ENCODE peak calls at places on chromosomes 1 and 21, in eight cellular contexts. J, X, G, N, W, T, V and R are unnamed samples.

GRCh38 chr1:186188736-186189135 is 186.3 kb downstream of the TPR start:
- DNase-seq in J (no peak), X (no peak), G (peak; percentile 52), N (no peak), W (no peak), T (no peak), V (peak; percentile 62), R (no peak)

GRCh38 chr1:27436204-27437159 is 44.1 kb downstream of the GPR3 start:
- DNase-seq in J (peak; percentile 47), X (peak; percentile 67), G (peak; percentile 72), N (no peak), W (peak; percentile 10), T (no peak), V (peak; percentile 63), R (no peak)

GRCh38 chr1:244874974-244875579 is 10.7 kb upstream of the HNRNPU start:
- DNase-seq in J (no peak), X (no peak), G (no peak), N (no peak), W (no peak), T (no peak), V (no peak), R (no peak)

GRCh38 chr1:16153999-16154673 is 1.7 kb downstream of the EPHA2 start:
- DNase-seq in J (no peak), X (no peak), G (no peak), N (no peak), W (no peak), T (no peak), V (no peak), R (no peak)

GRCh38 chr1:65539272-65540131 is 119.0 kb downstream of the LEPR start:
- DNase-seq in J (no peak), X (no peak), G (peak; percentile 15), N (no peak), W (no peak), T (no peak), V (no peak), R (no peak)

GRCh38 chr1:10909697-10910489 is 102.6 kb upstream of the TARDBP start:
- DNase-seq in J (peak; percentile 48), X (peak; percentile 53), G (no peak), N (no peak), W (no peak), T (no peak), V (peak; percentile 17), R (peak; percentile 57)

GRCh38 chr1:219478811-219479210 is 134.1 kb downstream of the ZC3H11B start:
- DNase-seq in J (no peak), X (no peak), G (no peak), N (no peak), W (no peak), T (no peak), V (no peak), R (no peak)

GRCh38 chr1:63148825-63149645 is 173.3 kb upstream of the FOXD3 start:
- DNase-seq in J (no peak), X (peak; percentile 13), G (peak; percentile 61), N (peak; percentile 38), W (no peak), T (peak; percentile 3), V (peak; percentile 32), R (no peak)

GRCh38 chr21:29181799-29182470 is 51.5 kb downstream of the MAP3K7CL start:
- DNase-seq in J (no peak), X (peak; percentile 70), G (peak; percentile 85), N (no peak), W (peak; percentile 83), T (peak; percentile 73), V (peak; percentile 88), R (no peak)

GRCh38 chr1:21384620-21385019 is 55.3 kb upstream of the NBPF3 start:
- DNase-seq in J (peak; percentile 37), X (no peak), G (no peak), N (no peak), W (no peak), T (no peak), V (no peak), R (no peak)

GRCh38 chr1:114453361-114453784 is 57.6 kb downstream of the TRIM33 start:
- DNase-seq in J (no peak), X (no peak), G (no peak), N (no peak), W (no peak), T (no peak), V (no peak), R (no peak)

GRCh38 chr1:25343872-25344271 is 5.7 kb downstream of the TMEM50A start:
- DNase-seq in J (no peak), X (no peak), G (peak; percentile 93), N (no peak), W (peak; percentile 72), T (peak; percentile 69), V (peak; percentile 90), R (no peak)

GRCh38 chr1:205935869-205936268 is 7.4 kb downstream of the SLC26A9 start:
- DNase-seq in J (no peak), X (no peak), G (no peak), N (no peak), W (no peak), T (no peak), V (no peak), R (no peak)

GRCh38 chr1:232186936-232187335 is 443.0 kb downstream of the SIPA1L2 start:
- DNase-seq in J (no peak), X (no peak), G (no peak), N (no peak), W (no peak), T (no peak), V (no peak), R (no peak)

GRCh38 chr1:186763107-186763506 is 65.6 kb upstream of the PLA2G4A start:
- DNase-seq in J (no peak), X (no peak), G (peak; percentile 55), N (no peak), W (peak; percentile 24), T (peak; percentile 20), V (peak; percentile 25), R (no peak)

GRCh38 chr21:19547951-19548635 is 1144.5 kb upstream of the TMPRSS15 start:
- DNase-seq in J (no peak), X (no peak), G (no peak), N (no peak), W (no peak), T (no peak), V (no peak), R (no peak)

GRCh38 chr1:99952522-99952921 is 17.3 kb upstream of the SLC35A3 start:
- DNase-seq in J (no peak), X (no peak), G (no peak), N (no peak), W (no peak), T (no peak), V (no peak), R (no peak)

GRCh38 chr1:99957818-99958217 is 12.0 kb upstream of the SLC35A3 start:
- DNase-seq in J (no peak), X (no peak), G (no peak), N (no peak), W (no peak), T (no peak), V (no peak), R (no peak)

GRCh38 chr1:99955375-99955774 is 14.4 kb upstream of the SLC35A3 start:
- DNase-seq in J (no peak), X (no peak), G (no peak), N (no peak), W (no peak), T (no peak), V (no peak), R (no peak)

GRCh38 chr1:99956755-99957154 is 13.0 kb upstream of the SLC35A3 start:
- DNase-seq in J (no peak), X (no peak), G (peak; percentile 62), N (no peak), W (no peak), T (no peak), V (peak; percentile 63), R (no peak)
- TF ChIP-seq CTCF in J (no peak), X (no peak), G (peak; percentile 15), N (no peak), W (no peak), T (peak; percentile 15), V (peak; percentile 24), R (no peak)

GRCh38 chr1:153968000-153968363 is 280 bp downstream of the CREB3L4 start:
- DNase-seq in J (peak; percentile 43), X (no peak), G (no peak), N (no peak), W (no peak), T (no peak), V (no peak), R (no peak)
- TF ChIP-seq CTCF in J (no peak), X (no peak), G (no peak), N (no peak), W (no peak), T (no peak), V (no peak), R (no peak)

GRCh38 chr1:1599919-1600860 is at the start of gene FNDC10:
- DNase-seq in J (no peak), X (no peak), G (no peak), N (no peak), W (no peak), T (no peak), V (no peak), R (no peak)

GRCh38 chr1:1598051-1598719 is 1.8 kb downstream of the FNDC10 start:
- DNase-seq in J (no peak), X (no peak), G (no peak), N (no peak), W (no peak), T (no peak), V (no peak), R (no peak)

GRCh38 chr1:1600861-1601563 is 1.1 kb upstream of the FNDC10 start:
- DNase-seq in J (no peak), X (no peak), G (no peak), N (no peak), W (no peak), T (no peak), V (no peak), R (no peak)

GRCh38 chr1:1598720-1599029 is 1.3 kb downstream of the FNDC10 start:
- DNase-seq in J (no peak), X (no peak), G (no peak), N (no peak), W (no peak), T (no peak), V (no peak), R (no peak)

DNA sequence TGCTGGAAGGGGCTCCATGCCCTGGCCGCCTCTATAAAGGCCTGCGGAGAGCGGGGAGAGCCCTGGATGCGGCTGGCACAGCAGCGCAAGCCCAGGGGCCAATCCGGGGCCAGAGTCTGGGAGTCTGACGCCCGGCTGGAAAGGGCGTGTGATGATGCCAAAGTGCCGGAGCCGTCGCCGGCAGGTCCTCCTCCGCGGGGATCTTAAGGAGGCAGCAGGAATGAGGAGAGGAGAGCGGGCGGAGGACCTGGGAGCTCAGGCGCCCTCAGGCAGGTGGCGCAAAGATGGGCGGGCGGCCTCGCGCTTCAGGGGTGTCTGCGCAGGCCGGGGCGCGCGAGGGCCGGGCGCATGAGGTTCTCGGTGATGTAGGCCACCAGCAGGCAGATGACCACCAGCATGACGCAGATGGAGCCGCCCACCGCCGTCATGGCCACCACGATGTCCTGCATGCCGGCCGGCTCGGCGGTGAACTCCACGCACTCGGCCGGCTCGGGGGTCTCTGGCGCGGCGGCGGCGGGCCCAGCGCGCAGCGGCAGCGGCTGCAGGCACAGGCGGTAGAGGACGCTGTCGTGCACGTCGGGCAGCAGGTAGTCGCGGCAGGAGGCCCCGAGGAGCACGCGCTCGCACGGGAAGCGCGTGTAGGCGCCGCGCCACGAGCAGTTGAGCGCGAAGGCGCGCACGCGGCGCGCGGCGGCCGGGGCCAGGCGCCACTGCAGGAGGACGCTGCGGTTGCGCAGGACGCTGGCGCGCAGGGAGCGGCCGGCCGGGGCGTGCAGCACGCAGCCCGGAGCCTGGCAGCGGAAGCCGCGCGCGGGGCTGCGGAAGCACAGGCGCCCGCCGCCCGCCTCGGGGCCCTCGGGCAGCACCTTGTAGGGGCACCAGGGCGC is 662 bp downstream of the FNDC10 start:
- DNase-seq in J (no peak), X (no peak), G (peak; percentile 70), N (no peak), W (no peak), T (no peak), V (peak; percentile 23), R (no peak)
- TF ChIP-seq CTCF in J (peak; percentile 14), X (peak; percentile 38), G (no peak), N (no peak), W (peak; percentile 5), T (no peak), V (no peak), R (no peak)

GRCh38 chr1:226568077-226568831 is 19.7 kb downstream of the STUM start:
- DNase-seq in J (no peak), X (no peak), G (peak; percentile 24), N (no peak), W (no peak), T (no peak), V (peak; percentile 15), R (no peak)
- TF ChIP-seq CTCF in J (peak; percentile 9), X (no peak), G (peak; percentile 11), N (no peak), W (peak; percentile 18), T (peak; percentile 17), V (peak; percentile 21), R (no peak)